ENCODE peak calls at places on chromosomes 5 and 9, in six cellular contexts. J, U, O, E, C and Q are unnamed samples.

GRCh38 chr9:135530146-135530545 is 8.9 kb downstream of the LCN1 start:
- DNase-seq in J (no peak), O (no peak), U (no peak), E (no peak), C (peak; percentile 31), Q (no peak)

GRCh38 chr5:172559004-172559932 is 81.8 kb upstream of the NEURL1B start:
- DNase-seq in U (peak; percentile 90), E (peak; percentile 46), J (peak; percentile 82), C (no peak), O (no peak), Q (peak; percentile 88)

GRCh38 chr9:90167920-90168319 is 474.7 kb downstream of the DIRAS2 start:
- DNase-seq in C (no peak), J (no peak), E (no peak), U (no peak), O (no peak), Q (no peak)

GRCh38 chr9:14670718-14671117 is 22.5 kb downstream of the ZDHHC21 start:
- DNase-seq in O (no peak), E (no peak), U (peak; percentile 30), J (peak; percentile 76), C (no peak), Q (no peak)

GRCh38 chr5:53116597-53116996 is 7.0 kb upstream of the MOCS2 start:
- DNase-seq in C (no peak), O (no peak), U (no peak), J (no peak), E (no peak), Q (no peak)

GRCh38 chr5:53779541-53779981 is 219.1 kb downstream of the NDUFS4 start:
- DNase-seq in C (no peak), U (peak; percentile 20), J (peak; percentile 74), O (no peak), E (peak; percentile 5), Q (peak; percentile 28)

GRCh38 chr9:78234810-78235209 is 1.1 kb upstream of the CEP78 start:
- DNase-seq in O (no peak), E (no peak), J (peak; percentile 17), C (no peak), U (no peak), Q (peak; percentile 23)

GRCh38 chr5:131783357-131783756 is 13.5 kb downstream of the FNIP1 start:
- DNase-seq in J (no peak), C (no peak), E (no peak), O (no peak), U (no peak), Q (no peak)

GRCh38 chr9:18906656-18907395 is 126.2 kb downstream of the SAXO1 start:
- DNase-seq in E (peak; percentile 14), O (peak; percentile 76), J (peak; percentile 88), C (no peak), U (peak; percentile 35), Q (peak; percentile 62)

GRCh38 chr9:92097997-92098482 is 17.2 kb downstream of the SPTLC1 start:
- DNase-seq in J (no peak), E (no peak), C (peak; percentile 85), O (no peak), U (no peak), Q (no peak)

GRCh38 chr9:136656339-136656738 is 6.4 kb upstream of the EGFL7 start:
- DNase-seq in U (no peak), E (no peak), C (no peak), J (no peak), O (no peak), Q (no peak)

GRCh38 chr9:27362447-27363210 is 65.7 kb upstream of the EQTN start:
- DNase-seq in O (no peak), U (no peak), E (no peak), J (no peak), C (no peak), Q (no peak)

GRCh38 chr5:56569576-56569975 is 245.8 kb upstream of the MAP3K1 start:
- DNase-seq in J (peak; percentile 22), O (no peak), U (peak; percentile 32), C (no peak), E (peak; percentile 43), Q (peak; percentile 36)

GRCh38 chr5:173321886-173322285 is 6.3 kb downstream of the STC2 start:
- DNase-seq in O (no peak), E (no peak), J (peak; percentile 30), U (peak; percentile 30), C (no peak), Q (no peak)

GRCh38 chr5:65730910-65731309 is 8.9 kb downstream of the NLN start:
- DNase-seq in J (no peak), U (no peak), E (no peak), C (no peak), O (no peak), Q (no peak)

GRCh38 chr9:13279284-13280162 is at the start of gene MPDZ:
- DNase-seq in J (peak; percentile 70), C (peak; percentile 85), E (no peak), O (peak; percentile 91), U (peak; percentile 46), Q (peak; percentile 27)

GRCh38 chr9:124594215-124594614 is 87.0 kb upstream of the NR5A1 start:
- DNase-seq in E (no peak), U (no peak), O (no peak), J (no peak), C (no peak), Q (no peak)

GRCh38 chr9:34123682-34124081 is 2.8 kb downstream of the DCAF12 start:
- DNase-seq in U (no peak), O (no peak), C (peak; percentile 72), J (no peak), E (no peak), Q (no peak)

GRCh38 chr5:153209016-153209415 is 281.5 kb upstream of the GRIA1 start:
- DNase-seq in O (no peak), C (no peak), J (no peak), U (no peak), E (no peak), Q (no peak)

GRCh38 chr9:92325269-92325990 is at the start of the genes CENPP and NOL8:
- DNase-seq in J (peak; percentile 92), U (peak; percentile 83), C (peak; percentile 92), O (peak; percentile 94), E (peak; percentile 93), Q (peak; percentile 81)

GRCh38 chr5:84274585-84275468 is 109.9 kb downstream of the EDIL3 start:
- DNase-seq in J (peak; percentile 43), C (no peak), O (no peak), U (no peak), E (no peak), Q (peak; percentile 23)